ENCODE peak calls at places on chromosomes 11 and 22, in eight cellular contexts. D is fibroblast of pulmonary artery, X is fibroblast of lung, Z is bronchial epithelial cell, S is GM12865, B is tibial nerve, I is HL-60, V is cardiac muscle cell. H is an unnamed sample.

GRCh38 chr11:3747704-3748103 is 49.6 kb downstream of the NUP98 start:
- DNase-seq in X (peak; percentile 76), Z (peak; percentile 99), I (peak; percentile 17), V (peak; percentile 83), S (no peak), B (no peak), D (peak; percentile 82), H (peak; percentile 90)

GRCh38 chr22:30877662-30878515 is 90.7 kb downstream of the MORC2 start:
- DNase-seq in I (no peak), V (no peak), D (no peak), Z (peak; percentile 12), S (no peak), B (no peak), X (no peak), H (no peak)

GRCh38 chr11:84780689-84781293 is 846.4 kb downstream of the DLG2 start:
- DNase-seq in Z (peak; percentile 47), S (peak; percentile 5), V (peak; percentile 6), I (no peak), X (peak; percentile 10), D (peak; percentile 21), B (no peak), H (peak; percentile 65)

GRCh38 chr11:77154381-77155081 is 26.5 kb downstream of the MYO7A start:
- DNase-seq in S (no peak), D (no peak), I (peak; percentile 30), X (no peak), Z (no peak), V (no peak), B (no peak), H (no peak)

GRCh38 chr22:22709719-22710445 is 65.5 kb downstream of the GGTLC2 start:
- DNase-seq in X (no peak), D (no peak), V (no peak), Z (no peak), S (no peak), I (no peak), B (no peak), H (peak; percentile 30)

GRCh38 chr11:10824888-10825287 is 16.2 kb upstream of the EIF4G2 start:
- DNase-seq in D (no peak), X (no peak), I (no peak), V (no peak), Z (no peak), B (no peak), S (no peak), H (no peak)

GRCh38 chr22:49298834-49299750 is 528.6 kb downstream of the BRD1 start:
- DNase-seq in B (no peak), D (no peak), V (no peak), Z (no peak), I (no peak), X (no peak), S (no peak), H (no peak)

GRCh38 chr22:27462190-27462589 is 339.4 kb downstream of the MN1 start:
- DNase-seq in B (no peak), S (no peak), V (no peak), X (no peak), I (no peak), D (no peak), Z (no peak), H (no peak)

GRCh38 chr22:49608660-49609059 is 219.0 kb downstream of the BRD1 start:
- DNase-seq in X (no peak), V (no peak), D (no peak), B (no peak), I (no peak), S (no peak), Z (no peak), H (no peak)

GRCh38 chr22:47175761-47176359 is 413.4 kb downstream of the TBC1D22A start:
- DNase-seq in X (no peak), S (no peak), Z (no peak), V (no peak), B (no peak), D (no peak), I (no peak), H (no peak)

GRCh38 chr11:1650034-1650917 is 20.7 kb downstream of the KRTAP5-5 start:
- DNase-seq in B (no peak), I (no peak), Z (peak; percentile 32), D (no peak), X (no peak), V (no peak), S (no peak), H (no peak)

GRCh38 chr11:65134240-65134951 is at the start of gene SYVN1:
- DNase-seq in D (peak; percentile 86), V (peak; percentile 90), Z (peak; percentile 71), S (peak; percentile 94), B (peak; percentile 89), I (peak; percentile 90), X (peak; percentile 87), H (peak; percentile 86)

GRCh38 chr22:19903031-19903430 is 38.5 kb upstream of the COMT start:
- DNase-seq in I (no peak), D (no peak), Z (no peak), B (no peak), V (no peak), S (no peak), X (no peak), H (no peak)

GRCh38 chr22:36329217-36330078 is 58.3 kb downstream of the MYH9 start:
- DNase-seq in V (peak; percentile 96), D (peak; percentile 98), Z (peak; percentile 99), B (no peak), I (peak; percentile 81), X (peak; percentile 94), S (peak; percentile 55), H (peak; percentile 89)

GRCh38 chr11:79255965-79256364 is 184.9 kb downstream of the TENM4 start:
- DNase-seq in Z (no peak), I (no peak), S (no peak), B (no peak), X (no peak), D (no peak), V (no peak), H (no peak)

GRCh38 chr11:96044747-96045146 is 120.8 kb upstream of the MTMR2 start:
- DNase-seq in Z (no peak), D (no peak), I (no peak), X (no peak), V (no peak), B (no peak), S (no peak), H (no peak)

GRCh38 chr11:34978236-34979191 is 62.1 kb downstream of the PDHX start:
- DNase-seq in Z (no peak), I (no peak), D (no peak), S (no peak), V (peak; percentile 17), B (no peak), X (no peak), H (peak; percentile 39)

GRCh38 chr11:121466063-121466794 is 13.5 kb upstream of the SORL1-AS1 start:
- DNase-seq in I (no peak), Z (peak; percentile 63), D (peak; percentile 89), V (peak; percentile 92), S (peak; percentile 73), X (peak; percentile 93), B (peak; percentile 58), H (peak; percentile 87)

GRCh38 chr11:16352707-16353106 is 3.6 kb downstream of the SOX6 start:
- DNase-seq in B (no peak), V (no peak), S (no peak), X (no peak), Z (no peak), I (no peak), D (no peak), H (no peak)

GRCh38 chr11:127653071-127653470 is 652.5 kb upstream of the KIRREL3 start:
- DNase-seq in X (no peak), D (no peak), S (no peak), Z (no peak), I (no peak), V (no peak), B (no peak), H (no peak)

GRCh38 chr11:2004466-2004865 is 6.8 kb upstream of the H19 start:
- DNase-seq in S (no peak), V (no peak), B (no peak), X (no peak), I (no peak), Z (no peak), D (no peak), H (no peak)

GRCh38 chr22:28395920-28396447 is 283.7 kb downstream of the TTC28 start:
- DNase-seq in S (no peak), B (no peak), D (peak; percentile 36), Z (no peak), X (peak; percentile 48), I (no peak), V (peak; percentile 46), H (peak; percentile 58)

GRCh38 chr11:94511932-94512781 is at the start of gene C11orf97:
- DNase-seq in Z (no peak), S (peak; percentile 35), V (peak; percentile 56), B (peak; percentile 11), X (peak; percentile 42), I (no peak), D (peak; percentile 46), H (peak; percentile 48)

GRCh38 chr11:123740787-123741158 is 687 bp downstream of the ZNF202 start:
- DNase-seq in Z (no peak), B (no peak), D (peak; percentile 12), X (peak; percentile 3), I (no peak), V (peak; percentile 2), S (no peak), H (peak; percentile 5)

GRCh38 chr11:44814881-44815592 is 88.3 kb downstream of the TSPAN18 start:
- DNase-seq in V (peak; percentile 72), S (no peak), X (peak; percentile 23), Z (peak; percentile 10), I (peak; percentile 66), B (no peak), D (peak; percentile 51), H (peak; percentile 51)
- TF ChIP-seq CTCF in V (no peak), S (no peak), X (no peak), Z (no peak), I (no peak), B (no peak), D (no peak), H (no peak)

DNA sequence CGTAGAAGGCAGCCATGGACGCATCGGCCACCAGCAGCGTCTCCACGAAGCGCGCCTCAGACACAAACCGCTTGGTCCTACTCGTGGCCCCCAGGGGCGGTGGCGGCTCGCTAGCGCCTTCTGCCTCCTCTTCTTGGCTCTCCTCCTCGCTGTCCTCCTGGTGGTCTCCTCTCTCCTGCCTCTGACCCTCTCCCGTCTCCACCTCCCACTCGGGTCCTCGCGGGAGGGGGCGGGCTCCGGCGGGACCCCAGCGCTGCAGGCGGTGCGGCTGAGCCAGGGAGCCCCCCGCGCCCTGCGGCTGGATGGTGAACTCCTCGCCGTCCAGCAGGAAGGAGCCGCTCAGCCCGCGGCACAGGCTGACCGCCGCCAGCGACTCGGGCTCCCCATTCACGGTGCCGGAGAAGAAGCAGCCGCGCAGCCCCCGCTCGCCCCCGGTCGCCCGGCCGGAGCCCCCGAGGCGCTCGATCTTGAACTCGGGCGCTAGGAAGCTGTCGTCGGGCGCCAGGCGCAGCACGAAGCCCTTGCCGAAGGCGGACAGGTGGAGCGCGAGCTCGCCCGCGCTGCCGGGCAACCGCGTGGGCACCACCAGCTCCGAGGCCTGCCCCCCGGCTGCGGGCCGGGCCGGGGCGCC is 713 bp downstream of the ADAMTS8 start:
- DNase-seq in X (peak; percentile 9), Z (no peak), D (no peak), V (no peak), B (no peak), S (no peak), I (no peak), H (no peak)
- H3K4me3 ChIP-seq in X (peak overlapping the region; percentile 67), Z (no peak overlapping the region), D (no peak overlapping the region), V (peak overlapping the region; percentile 28), B (peak overlapping the region; percentile 60), S (no peak overlapping the region), I (no peak overlapping the region), H (no peak overlapping the region)

GRCh38 chr11:92552942-92553341 is 328.3 kb downstream of the FAT3 start:
- DNase-seq in V (peak; percentile 12), Z (peak; percentile 12), D (peak; percentile 28), B (no peak), S (no peak), X (peak; percentile 31), I (no peak), H (peak; percentile 20)
- TF ChIP-seq CTCF in V (peak; percentile 20), Z (peak; percentile 5), D (peak; percentile 26), B (no peak), S (no peak), X (no peak), I (no peak), H (peak; percentile 5)

GRCh38 chr11:73660497-73661034 is 14.2 kb downstream of the PLEKHB1 start:
- DNase-seq in X (no peak), D (no peak), B (no peak), V (no peak), Z (no peak), I (no peak), S (no peak), H (no peak)
- H3K4me3 ChIP-seq in X (peak overlapping the region; percentile 51), D (peak overlapping the region; percentile 37), B (no peak overlapping the region), V (no peak overlapping the region), Z (no peak overlapping the region), I (no peak overlapping the region), S (no peak overlapping the region), H (peak overlapping the region; percentile 49)